ENCODE peak calls at places on chromosomes 12 and 14, in five cellular contexts. One of them, this sample, is unnamed.

GRCh38 chr12:63319936-63320633 is 169.1 kb upstream of the AVPR1A start:
- DNase-seq in stomach: no peak
- DNase-seq in lower leg skin: no peak
- DNase-seq in esophagus squamous epithelium: no peak
- DNase-seq in gastrocnemius medialis: no peak
- DNase-seq in this sample: no peak

GRCh38 chr12:108787539-108787938 is 56.2 kb upstream of the CORO1C start:
- DNase-seq in stomach: no peak
- DNase-seq in lower leg skin: no peak
- DNase-seq in esophagus squamous epithelium: no peak
- DNase-seq in gastrocnemius medialis: no peak
- DNase-seq in this sample: no peak

GRCh38 chr12:4297617-4298016 is 23.4 kb upstream of the TIGAR start:
- DNase-seq in stomach: no peak
- DNase-seq in lower leg skin: no peak
- DNase-seq in esophagus squamous epithelium: no peak
- DNase-seq in gastrocnemius medialis: no peak
- DNase-seq in this sample: no peak

GRCh38 chr14:69877492-69877891 is 1.7 kb upstream of the SMOC1 start:
- DNase-seq in stomach: no peak
- DNase-seq in lower leg skin: no peak
- DNase-seq in esophagus squamous epithelium: no peak
- DNase-seq in gastrocnemius medialis: no peak
- DNase-seq in this sample: no peak

GRCh38 chr14:59507752-59508103 is 23.4 kb downstream of the JKAMP start:
- DNase-seq in stomach: no peak
- DNase-seq in lower leg skin: no peak
- DNase-seq in esophagus squamous epithelium: no peak
- DNase-seq in gastrocnemius medialis: no peak
- DNase-seq in this sample: no peak

GRCh38 chr12:19624401-19624930 is 185.2 kb downstream of the AEBP2 start:
- DNase-seq in stomach: no peak
- DNase-seq in lower leg skin: no peak
- DNase-seq in esophagus squamous epithelium: no peak
- DNase-seq in gastrocnemius medialis: no peak
- DNase-seq in this sample: no peak

GRCh38 chr14:48398675-48399282 is 723.4 kb upstream of the MDGA2 start:
- DNase-seq in stomach: no peak
- DNase-seq in lower leg skin: no peak
- DNase-seq in esophagus squamous epithelium: no peak
- DNase-seq in gastrocnemius medialis: no peak
- DNase-seq in this sample: no peak

GRCh38 chr12:124898200-124898950 is 16.1 kb downstream of the UBC start:
- DNase-seq in stomach: peak; percentile 72
- DNase-seq in lower leg skin: no peak
- DNase-seq in esophagus squamous epithelium: no peak
- DNase-seq in gastrocnemius medialis: peak; percentile 25
- DNase-seq in this sample: peak; percentile 33

GRCh38 chr12:1398673-1399072 is 195.7 kb downstream of the FBXL14 start:
- DNase-seq in stomach: no peak
- DNase-seq in lower leg skin: no peak
- DNase-seq in esophagus squamous epithelium: no peak
- DNase-seq in gastrocnemius medialis: no peak
- DNase-seq in this sample: no peak

GRCh38 chr12:59314209-59314608 is 281.6 kb upstream of the SLC16A7 start:
- DNase-seq in stomach: no peak
- DNase-seq in lower leg skin: no peak
- DNase-seq in esophagus squamous epithelium: no peak
- DNase-seq in gastrocnemius medialis: no peak
- DNase-seq in this sample: no peak

GRCh38 chr12:12428961-12429657 is 72.2 kb downstream of the BORCS5 start:
- DNase-seq in stomach: no peak
- DNase-seq in lower leg skin: no peak
- DNase-seq in esophagus squamous epithelium: no peak
- DNase-seq in gastrocnemius medialis: no peak
- DNase-seq in this sample: no peak

GRCh38 chr14:62768753-62769152 is 276.5 kb downstream of the KCNH5 start:
- DNase-seq in stomach: no peak
- DNase-seq in lower leg skin: no peak
- DNase-seq in esophagus squamous epithelium: no peak
- DNase-seq in gastrocnemius medialis: no peak
- DNase-seq in this sample: no peak

GRCh38 chr14:101721951-101722661 is 39.4 kb upstream of the PPP2R5C start:
- DNase-seq in stomach: peak; percentile 51
- DNase-seq in lower leg skin: no peak
- DNase-seq in esophagus squamous epithelium: no peak
- DNase-seq in gastrocnemius medialis: peak; percentile 33
- DNase-seq in this sample: no peak

GRCh38 chr14:55523321-55523720 is 56.7 kb upstream of the KTN1 start:
- DNase-seq in stomach: no peak
- DNase-seq in lower leg skin: no peak
- DNase-seq in esophagus squamous epithelium: no peak
- DNase-seq in gastrocnemius medialis: no peak
- DNase-seq in this sample: no peak

GRCh38 chr14:68819260-68819691 is 26.4 kb upstream of the ZFP36L1 start:
- DNase-seq in stomach: peak; percentile 50
- DNase-seq in lower leg skin: no peak
- DNase-seq in esophagus squamous epithelium: no peak
- DNase-seq in gastrocnemius medialis: no peak
- DNase-seq in this sample: peak; percentile 76

GRCh38 chr14:22715186-22715812 is 51.2 kb upstream of the OXA1L start:
- DNase-seq in stomach: no peak
- DNase-seq in lower leg skin: no peak
- DNase-seq in esophagus squamous epithelium: no peak
- DNase-seq in gastrocnemius medialis: no peak
- DNase-seq in this sample: no peak

GRCh38 chr12:15931590-15932053 is 20.5 kb downstream of the DERA start:
- DNase-seq in stomach: no peak
- DNase-seq in lower leg skin: no peak
- DNase-seq in esophagus squamous epithelium: no peak
- DNase-seq in gastrocnemius medialis: no peak
- DNase-seq in this sample: no peak

GRCh38 chr12:100399095-100399494 is 42.2 kb downstream of the SLC17A8 start:
- DNase-seq in stomach: no peak
- DNase-seq in lower leg skin: no peak
- DNase-seq in esophagus squamous epithelium: no peak
- DNase-seq in gastrocnemius medialis: no peak
- DNase-seq in this sample: no peak

GRCh38 chr14:100025111-100025510 is 40.1 kb upstream of the EVL start:
- DNase-seq in stomach: peak; percentile 40
- DNase-seq in lower leg skin: no peak
- DNase-seq in esophagus squamous epithelium: no peak
- DNase-seq in gastrocnemius medialis: peak; percentile 21
- DNase-seq in this sample: no peak

GRCh38 chr14:21860172-21860571 is 186.6 kb upstream of the OR4E1 start:
- DNase-seq in stomach: no peak
- DNase-seq in lower leg skin: no peak
- DNase-seq in esophagus squamous epithelium: no peak
- DNase-seq in gastrocnemius medialis: no peak
- DNase-seq in this sample: no peak

GRCh38 chr12:10165421-10165820 is 6.5 kb downstream of the OLR1 start:
- DNase-seq in stomach: no peak
- DNase-seq in lower leg skin: no peak
- DNase-seq in esophagus squamous epithelium: no peak
- DNase-seq in gastrocnemius medialis: no peak
- DNase-seq in this sample: no peak

GRCh38 chr14:95385701-95386100 is 66.0 kb upstream of the CLMN start:
- DNase-seq in stomach: no peak
- DNase-seq in lower leg skin: no peak
- DNase-seq in esophagus squamous epithelium: no peak
- DNase-seq in gastrocnemius medialis: no peak
- DNase-seq in this sample: no peak

GRCh38 chr12:23950775-23951391 is 1.4 kb upstream of the SOX5 start:
- DNase-seq in stomach: no peak
- DNase-seq in lower leg skin: no peak
- DNase-seq in esophagus squamous epithelium: no peak
- DNase-seq in gastrocnemius medialis: no peak
- DNase-seq in this sample: no peak

GRCh38 chr14:67421356-67422224 is 9.6 kb upstream of the PLEK2 start:
- DNase-seq in stomach: no peak
- DNase-seq in lower leg skin: no peak
- DNase-seq in esophagus squamous epithelium: no peak
- DNase-seq in gastrocnemius medialis: no peak
- DNase-seq in this sample: no peak

GRCh38 chr12:117188961-117189724 is 1.1 kb downstream of the FBXO21 start:
- DNase-seq in stomach: no peak
- DNase-seq in lower leg skin: no peak
- DNase-seq in esophagus squamous epithelium: no peak
- DNase-seq in gastrocnemius medialis: no peak
- DNase-seq in this sample: peak; percentile 60

GRCh38 chr12:76025601-76026575 is 5.7 kb downstream of the PHLDA1 start:
- DNase-seq in stomach: no peak
- DNase-seq in lower leg skin: no peak
- DNase-seq in esophagus squamous epithelium: no peak
- DNase-seq in gastrocnemius medialis: no peak
- DNase-seq in this sample: no peak

GRCh38 chr12:131774576-131774975 is 53.6 kb upstream of the MMP17 start:
- DNase-seq in stomach: no peak
- DNase-seq in lower leg skin: no peak
- DNase-seq in esophagus squamous epithelium: no peak
- DNase-seq in gastrocnemius medialis: no peak
- DNase-seq in this sample: no peak

GRCh38 chr12:116599285-116600122 is 40.3 kb downstream of the MAP1LC3B2 start:
- DNase-seq in stomach: peak; percentile 82
- DNase-seq in lower leg skin: peak; percentile 81
- DNase-seq in esophagus squamous epithelium: peak; percentile 10
- DNase-seq in gastrocnemius medialis: peak; percentile 74
- DNase-seq in this sample: peak; percentile 95

GRCh38 chr14:31229638-31230229 is 22.1 kb upstream of the HECTD1 start:
- DNase-seq in stomach: peak; percentile 86
- DNase-seq in lower leg skin: peak; percentile 90
- DNase-seq in esophagus squamous epithelium: peak; percentile 12
- DNase-seq in gastrocnemius medialis: peak; percentile 92
- DNase-seq in this sample: peak; percentile 58
- TF ChIP-seq POLR2A in stomach: no peak
- TF ChIP-seq POLR2A in lower leg skin: no peak
- TF ChIP-seq POLR2A in esophagus squamous epithelium: no peak
- TF ChIP-seq POLR2A in gastrocnemius medialis: peak; percentile 68
- TF ChIP-seq POLR2A in this sample: no peak

GRCh38 chr14:94378527-94379290 is 9.7 kb downstream of the SERPINA1 start:
- DNase-seq in stomach: no peak
- DNase-seq in lower leg skin: no peak
- DNase-seq in esophagus squamous epithelium: no peak
- DNase-seq in gastrocnemius medialis: no peak
- DNase-seq in this sample: no peak

GRCh38 chr14:94375552-94376107 is 12.8 kb downstream of the SERPINA1 start:
- DNase-seq in stomach: no peak
- DNase-seq in lower leg skin: no peak
- DNase-seq in esophagus squamous epithelium: no peak
- DNase-seq in gastrocnemius medialis: no peak
- DNase-seq in this sample: no peak

GRCh38 chr14:94377866-94378470 is 10.4 kb downstream of the SERPINA1 start:
- DNase-seq in stomach: no peak
- DNase-seq in lower leg skin: no peak
- DNase-seq in esophagus squamous epithelium: no peak
- DNase-seq in gastrocnemius medialis: no peak
- DNase-seq in this sample: no peak

GRCh38 chr14:94376108-94376975 is 12.1 kb downstream of the SERPINA1 start:
- DNase-seq in stomach: no peak
- DNase-seq in lower leg skin: no peak
- DNase-seq in esophagus squamous epithelium: no peak
- DNase-seq in gastrocnemius medialis: no peak
- DNase-seq in this sample: no peak

GRCh38 chr14:94376976-94377865 is 11.2 kb downstream of the SERPINA1 start:
- DNase-seq in stomach: no peak
- DNase-seq in lower leg skin: no peak
- DNase-seq in esophagus squamous epithelium: no peak
- DNase-seq in gastrocnemius medialis: no peak
- DNase-seq in this sample: no peak
- TF ChIP-seq POLR2A in stomach: no peak
- TF ChIP-seq POLR2A in lower leg skin: no peak
- TF ChIP-seq POLR2A in esophagus squamous epithelium: no peak
- TF ChIP-seq POLR2A in gastrocnemius medialis: no peak
- TF ChIP-seq POLR2A in this sample: no peak

GRCh38 chr12:52147367-52147972 is 44.3 kb downstream of the KRT80 start:
- DNase-seq in stomach: peak; percentile 96
- DNase-seq in lower leg skin: peak; percentile 93
- DNase-seq in esophagus squamous epithelium: peak; percentile 56
- DNase-seq in gastrocnemius medialis: peak; percentile 97
- DNase-seq in this sample: peak; percentile 61
- TF ChIP-seq POLR2A in stomach: no peak
- TF ChIP-seq POLR2A in lower leg skin: no peak
- TF ChIP-seq POLR2A in esophagus squamous epithelium: no peak
- TF ChIP-seq POLR2A in gastrocnemius medialis: peak; percentile 39
- TF ChIP-seq POLR2A in this sample: no peak

GRCh38 chr12:93407283-93407962 is 29.7 kb downstream of the NUDT4 start:
- DNase-seq in stomach: no peak
- DNase-seq in lower leg skin: no peak
- DNase-seq in esophagus squamous epithelium: no peak
- DNase-seq in gastrocnemius medialis: no peak
- DNase-seq in this sample: no peak

GRCh38 chr12:93404961-93405849 is 27.5 kb downstream of the NUDT4 start:
- DNase-seq in stomach: no peak
- DNase-seq in lower leg skin: no peak
- DNase-seq in esophagus squamous epithelium: no peak
- DNase-seq in gastrocnemius medialis: no peak
- DNase-seq in this sample: no peak

GRCh38 chr12:93403988-93404803 is 26.5 kb downstream of the NUDT4 start:
- DNase-seq in stomach: no peak
- DNase-seq in lower leg skin: no peak
- DNase-seq in esophagus squamous epithelium: no peak
- DNase-seq in gastrocnemius medialis: no peak
- DNase-seq in this sample: no peak

GRCh38 chr12:93407963-93408283 is 30.2 kb downstream of the NUDT4 start:
- DNase-seq in stomach: no peak
- DNase-seq in lower leg skin: no peak
- DNase-seq in esophagus squamous epithelium: no peak
- DNase-seq in gastrocnemius medialis: no peak
- DNase-seq in this sample: no peak

DNA sequence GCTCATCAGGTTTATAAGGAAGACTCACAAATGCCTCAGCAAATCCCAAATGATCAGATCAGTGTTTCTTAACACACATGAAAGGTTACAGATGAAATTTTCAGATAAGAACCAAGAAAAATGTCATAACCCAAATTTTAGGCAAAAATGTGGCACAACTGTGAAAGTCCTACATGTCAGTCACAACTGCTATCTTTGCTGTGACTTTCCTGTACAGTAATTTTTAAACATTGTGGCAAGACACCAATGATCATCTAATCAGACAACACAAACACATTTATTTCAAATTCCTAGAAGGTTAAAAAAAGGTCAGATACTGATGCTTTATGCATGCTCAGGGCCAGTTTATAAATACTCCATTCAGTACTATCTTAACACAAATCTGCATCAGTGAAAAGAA is 31.1 kb downstream of the NUDT4 start:
- DNase-seq in stomach: no peak
- DNase-seq in lower leg skin: no peak
- DNase-seq in esophagus squamous epithelium: no peak
- DNase-seq in gastrocnemius medialis: no peak
- DNase-seq in this sample: no peak
- TF ChIP-seq POLR2A in stomach: no peak
- TF ChIP-seq POLR2A in lower leg skin: no peak
- TF ChIP-seq POLR2A in esophagus squamous epithelium: no peak
- TF ChIP-seq POLR2A in gastrocnemius medialis: no peak
- TF ChIP-seq POLR2A in this sample: no peak

GRCh38 chr12:120662879-120663278 is 22.5 kb downstream of the CABP1 start:
- DNase-seq in stomach: no peak
- DNase-seq in lower leg skin: no peak
- DNase-seq in esophagus squamous epithelium: no peak
- DNase-seq in gastrocnemius medialis: no peak
- DNase-seq in this sample: no peak
- TF ChIP-seq POLR2A in stomach: no peak
- TF ChIP-seq POLR2A in lower leg skin: no peak
- TF ChIP-seq POLR2A in esophagus squamous epithelium: no peak
- TF ChIP-seq POLR2A in gastrocnemius medialis: no peak
- TF ChIP-seq POLR2A in this sample: no peak

This sample was measured in ovary.